ENCODE peak calls at places on chromosomes 6 and 20, in seven cellular contexts. V is heart right ventricle, D is psoas muscle, S is upper lobe of right lung, A is left ventricle myocardium inferior, C is lower lobe of right lung, B is breast epithelium. F is an unnamed sample. For H3K4me1, the result is how much of the 10 kb centered on the place peaks cover.

GRCh38 chr20:23568320-23569011 is at the start of gene CST9L:
- DNase-seq in V (no peak), D (no peak), S (peak), A (no peak), C (no peak), B (no peak), F (peak)

GRCh38 chr6:129812145-129812777 is 48.9 kb downstream of the TMEM244 start:
- DNase-seq in V (no peak), D (no peak), S (no peak), A (no peak), C (no peak), B (no peak), F (no peak)

GRCh38 chr6:7731289-7731688 is 5.4 kb downstream of the BMP6 start:
- DNase-seq in V (no peak), D (no peak), S (no peak), A (no peak), C (no peak), B (no peak), F (no peak)

GRCh38 chr20:19659468-19659867 is 98.6 kb upstream of the RIN2 start:
- DNase-seq in V (no peak), D (no peak), S (no peak), A (no peak), C (no peak), B (no peak), F (no peak)

GRCh38 chr6:107237992-107238660 is 122.8 kb upstream of the BEND3 start:
- DNase-seq in V (no peak), D (no peak), S (no peak), A (no peak), C (no peak), B (no peak), F (no peak)

GRCh38 chr20:50750145-50750671 is 18.8 kb downstream of the PARD6B start:
- DNase-seq in V (no peak), D (no peak), S (no peak), A (no peak), C (no peak), B (peak), F (no peak)

GRCh38 chr6:165605901-165606739 is 56.9 kb downstream of the PDE10A start:
- DNase-seq in V (no peak), D (no peak), S (no peak), A (no peak), C (no peak), B (no peak), F (no peak)

GRCh38 chr20:63703471-63703975 is 4.3 kb downstream of the ARFRP1 start:
- DNase-seq in V (no peak), D (peak), S (peak), A (no peak), C (no peak), B (no peak), F (peak)

GRCh38 chr20:63625771-63626423 is 1.0 kb downstream of the GMEB2 start:
- DNase-seq in V (no peak), D (no peak), S (peak), A (peak), C (peak), B (no peak), F (peak)

GRCh38 chr20:4677846-4678245 is 43.9 kb upstream of the PRND start:
- DNase-seq in V (no peak), D (no peak), S (no peak), A (no peak), C (no peak), B (no peak), F (no peak)

GRCh38 chr20:53902968-53903651 is 167.3 kb downstream of the BCAS1 start:
- DNase-seq in V (no peak), D (no peak), S (no peak), A (no peak), C (no peak), B (no peak), F (no peak)
- H3K4me1 ChIP-seq in V (under half), D (under half), S (under half), A (under half), C (under half), B (under half), F (under half)

DNA sequence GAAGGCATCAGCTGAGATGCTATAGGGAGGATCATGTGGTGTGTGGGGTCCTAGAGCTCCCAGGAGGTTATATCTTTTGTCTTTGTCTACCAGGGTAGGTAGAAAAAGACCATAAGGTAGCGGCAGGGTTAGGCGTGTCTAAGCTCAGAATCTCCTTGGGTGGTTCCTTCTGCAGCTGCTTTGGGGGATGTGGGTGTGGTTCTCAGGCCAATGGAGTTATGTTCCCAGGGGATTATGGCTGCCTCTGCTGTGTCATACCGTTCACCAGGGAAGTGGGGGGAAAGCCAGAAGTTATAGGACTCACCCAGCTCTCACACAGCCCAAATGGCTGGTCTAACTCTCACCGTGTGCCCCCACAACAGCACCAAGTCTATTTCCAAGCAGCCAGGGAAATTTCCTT is 107.4 kb upstream of the ADGRB3 start:
- DNase-seq in V (no peak), D (no peak), S (no peak), A (no peak), C (no peak), B (no peak), F (no peak)
- H3K4me1 ChIP-seq in V (under half), D (under half), S (under half), A (under half), C (under half), B (under half), F (under half)

DNA sequence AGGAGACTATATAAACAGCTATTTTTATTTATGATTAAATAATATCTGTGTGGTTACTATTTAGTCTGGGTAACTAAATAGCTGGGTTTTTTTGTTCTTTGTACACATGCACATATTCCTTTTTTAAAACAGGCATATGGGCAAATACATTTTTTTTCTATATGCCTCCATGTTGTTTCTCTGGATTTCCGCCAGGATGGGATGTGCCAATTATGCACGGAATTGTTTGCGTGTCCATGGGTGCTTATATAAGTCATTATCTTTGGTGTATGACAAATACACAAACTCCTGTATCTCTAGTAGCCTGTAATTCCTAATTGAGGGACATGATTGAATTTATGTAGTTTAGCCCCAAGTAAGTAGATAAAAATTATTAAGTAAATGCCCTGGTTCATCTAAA is 226.9 kb downstream of the BCKDHB start:
- DNase-seq in V (no peak), D (no peak), S (no peak), A (no peak), C (no peak), B (no peak), F (no peak)
- H3K4me1 ChIP-seq in V (under half), D (under half), S (under half), A (under half), C (under half), B (under half), F (under half)

DNA sequence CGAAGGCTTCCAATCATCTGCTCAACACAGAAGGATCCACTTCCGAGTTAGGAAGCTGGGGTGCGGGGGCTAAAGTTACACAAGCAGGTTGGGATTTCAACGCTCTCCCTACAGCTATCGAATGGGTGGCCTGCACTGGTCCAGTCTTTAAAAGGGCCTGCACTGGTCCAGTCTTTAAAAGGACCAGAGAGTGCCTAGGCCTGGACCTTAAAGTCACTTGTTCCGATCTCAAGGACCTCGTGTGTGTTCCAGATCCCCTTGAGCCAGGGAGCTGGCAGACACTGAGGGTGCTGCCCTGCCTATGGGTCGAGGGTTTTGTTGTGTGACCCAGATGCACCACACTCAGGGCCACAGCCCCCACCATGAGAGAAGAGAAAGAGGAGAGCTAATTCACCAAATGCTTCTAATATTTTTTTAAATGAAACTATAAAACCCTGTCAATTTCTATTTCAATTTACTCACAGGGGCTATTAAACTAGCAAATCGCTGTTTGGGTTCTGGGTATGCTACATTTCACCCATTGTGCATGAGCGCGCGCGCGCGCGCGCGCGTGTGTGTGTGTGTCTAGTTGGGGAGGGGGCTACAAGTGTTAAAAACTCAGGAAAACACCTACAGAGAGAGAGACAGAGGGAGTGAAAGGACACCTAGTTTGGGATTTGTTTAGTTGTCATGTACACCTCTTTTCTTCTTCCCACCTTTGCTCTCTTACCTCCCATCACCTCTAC is 7.5 kb downstream of the TFAP2B start:
- DNase-seq in V (no peak), D (no peak), S (no peak), A (no peak), C (no peak), B (no peak), F (no peak)
- H3K4me1 ChIP-seq in V (under half), D (under half), S (under half), A (under half), C (under half), B (under half), F (under half)

GRCh38 chr6:11201772-11202512 is 30.5 kb downstream of the NEDD9 start:
- DNase-seq in V (no peak), D (no peak), S (no peak), A (no peak), C (no peak), B (no peak), F (no peak)

GRCh38 chr6:11205721-11206120 is 26.7 kb downstream of the NEDD9 start:
- DNase-seq in V (no peak), D (no peak), S (no peak), A (no peak), C (no peak), B (no peak), F (no peak)

GRCh38 chr6:11202513-11203305 is 29.8 kb downstream of the NEDD9 start:
- DNase-seq in V (no peak), D (no peak), S (no peak), A (no peak), C (no peak), B (no peak), F (no peak)

GRCh38 chr6:11204987-11205386 is 27.5 kb downstream of the NEDD9 start:
- DNase-seq in V (no peak), D (no peak), S (no peak), A (no peak), C (no peak), B (no peak), F (no peak)

GRCh38 chr6:11203306-11204009 is 29.0 kb downstream of the NEDD9 start:
- DNase-seq in V (no peak), D (no peak), S (no peak), A (no peak), C (no peak), B (no peak), F (no peak)
- H3K4me1 ChIP-seq in V (under half), D (under half), S (half or more), A (half or more), C (half or more), B (under half), F (under half)

GRCh38 chr6:36666726-36667591 is 11.6 kb upstream of the CDKN1A start:
- DNase-seq in V (peak), D (peak), S (peak), A (peak), C (peak), B (peak), F (peak)
- H3K4me1 ChIP-seq in V (under half), D (under half), S (under half), A (under half), C (under half), B (under half), F (under half)

GRCh38 chr6:156943816-156944215 is 166.6 kb downstream of the ARID1B start:
- DNase-seq in V (no peak), D (no peak), S (no peak), A (no peak), C (no peak), B (no peak), F (no peak)
- H3K4me1 ChIP-seq in V (under half), D (half or more), S (under half), A (half or more), C (under half), B (under half), F (under half)